ENCODE peak calls at places on chromosomes 12 and 14, in five cellular contexts. V is sigmoid colon, I is Panc1, Y is transverse colon, L is HCT116. S is an unnamed sample.
A peak's percentile ranks its signal among the peaks of the same experiment; 100 is the strongest.

GRCh38 chr12:53844989-53845836 is 93.4 kb upstream of the HOXC13 start:
- DNase-seq in V (no peak), I (no peak), Y (no peak), L (no peak), S (no peak)

GRCh38 chr12:22635812-22636211 is 10.8 kb downstream of the ETNK1 start:
- DNase-seq in V (no peak), I (no peak), Y (no peak), L (no peak), S (no peak)

GRCh38 chr12:75270157-75270556 is 60.0 kb downstream of the CAPS2 start:
- DNase-seq in V (no peak), I (no peak), Y (no peak), L (no peak), S (no peak)

GRCh38 chr12:95701275-95701674 is 89.3 kb downstream of the NTN4 start:
- DNase-seq in V (no peak), I (no peak), Y (no peak), L (no peak), S (peak; percentile 30)

GRCh38 chr12:117850048-117850447 is 118.7 kb downstream of the KSR2 start:
- DNase-seq in V (no peak), I (no peak), Y (no peak), L (peak; percentile 44), S (peak; percentile 54)

GRCh38 chr12:31650927-31651326 is 8.6 kb upstream of the ETFBKMT start:
- DNase-seq in V (no peak), I (no peak), Y (peak; percentile 36), L (no peak), S (no peak)

GRCh38 chr14:68666206-68666730 is 126.6 kb downstream of the ZFP36L1 start:
- DNase-seq in V (no peak), I (no peak), Y (no peak), L (no peak), S (peak; percentile 34)

GRCh38 chr12:129276408-129277042 is 423.2 kb downstream of the GLT1D1 start:
- DNase-seq in V (no peak), I (no peak), Y (no peak), L (no peak), S (no peak)

GRCh38 chr12:122265433-122265832 is 861 bp downstream of the VPS33A start:
- DNase-seq in V (no peak), I (no peak), Y (no peak), L (no peak), S (no peak)

GRCh38 chr12:13181375-13182070 is 15.0 kb upstream of the EMP1 start:
- DNase-seq in V (no peak), I (no peak), Y (no peak), L (no peak), S (no peak)

GRCh38 chr14:23763394-23763793 is 127.2 kb downstream of the DHRS2 start:
- DNase-seq in V (no peak), I (no peak), Y (no peak), L (no peak), S (no peak)

GRCh38 chr12:71504471-71504852 is 64.9 kb downstream of the LGR5 start:
- DNase-seq in V (no peak), I (no peak), Y (no peak), L (no peak), S (no peak)

GRCh38 chr12:106133136-106134087 is 5.3 kb downstream of the NUAK1 start:
- DNase-seq in V (no peak), I (no peak), Y (no peak), L (no peak), S (no peak)

GRCh38 chr12:113059071-113059595 is 2.6 kb downstream of the DTX1 start:
- DNase-seq in V (no peak), I (no peak), Y (no peak), L (no peak), S (no peak)

GRCh38 chr12:122013792-122014590 is 7.7 kb upstream of the BCL7A start:
- DNase-seq in V (no peak), I (no peak), Y (no peak), L (no peak), S (no peak)

GRCh38 chr12:95218164-95218851 is 701 bp downstream of the VEZT start:
- DNase-seq in V (no peak), I (no peak), Y (peak; percentile 82), L (no peak), S (peak; percentile 81)

GRCh38 chr14:32727827-32728226 is 210.9 kb upstream of the NPAS3 start:
- DNase-seq in V (no peak), I (no peak), Y (no peak), L (no peak), S (no peak)

GRCh38 chr12:89663577-89664357 is 44.9 kb downstream of the ATP2B1 start:
- DNase-seq in V (no peak), I (no peak), Y (no peak), L (no peak), S (peak; percentile 14)

GRCh38 chr12:46490635-46491034 is 118.1 kb upstream of the SLC38A2 start:
- DNase-seq in V (no peak), I (no peak), Y (no peak), L (no peak), S (peak; percentile 20)

GRCh38 chr12:13362260-13362841 is 165.8 kb downstream of the EMP1 start:
- DNase-seq in V (peak; percentile 71), I (peak; percentile 48), Y (peak; percentile 82), L (peak; percentile 77), S (peak; percentile 48)

GRCh38 chr12:117603316-117604113 is 242.1 kb upstream of the NOS1 start:
- DNase-seq in V (no peak), I (no peak), Y (no peak), L (no peak), S (peak; percentile 29)

GRCh38 chr14:77130386-77130785 is 11.2 kb downstream of the ZDHHC22 start:
- DNase-seq in V (no peak), I (no peak), Y (no peak), L (no peak), S (no peak)

GRCh38 chr12:92278378-92278828 is 132.8 kb upstream of the BTG1 start:
- DNase-seq in V (no peak), I (no peak), Y (no peak), L (no peak), S (no peak)

GRCh38 chr14:54370323-54371125 is 26.3 kb upstream of the CDKN3 start:
- DNase-seq in V (no peak), I (no peak), Y (no peak), L (no peak), S (no peak)

GRCh38 chr12:93763746-93764147 is 86.6 kb downstream of the CRADD start:
- DNase-seq in V (no peak), I (no peak), Y (no peak), L (no peak), S (no peak)

GRCh38 chr12:55699471-55700055 is 8.1 kb downstream of the ITGA7 start:
- DNase-seq in V (peak; percentile 55), I (no peak), Y (peak; percentile 1), L (no peak), S (no peak)

GRCh38 chr14:22305563-22306127 is 283.4 kb downstream of the DAD1 start:
- DNase-seq in V (no peak), I (no peak), Y (no peak), L (no peak), S (no peak)

GRCh38 chr14:22300646-22301045 is 288.4 kb downstream of the DAD1 start:
- DNase-seq in V (no peak), I (no peak), Y (no peak), L (no peak), S (no peak)

GRCh38 chr14:22304324-22304723 is 284.7 kb downstream of the DAD1 start:
- DNase-seq in V (no peak), I (no peak), Y (no peak), L (no peak), S (no peak)

DNA sequence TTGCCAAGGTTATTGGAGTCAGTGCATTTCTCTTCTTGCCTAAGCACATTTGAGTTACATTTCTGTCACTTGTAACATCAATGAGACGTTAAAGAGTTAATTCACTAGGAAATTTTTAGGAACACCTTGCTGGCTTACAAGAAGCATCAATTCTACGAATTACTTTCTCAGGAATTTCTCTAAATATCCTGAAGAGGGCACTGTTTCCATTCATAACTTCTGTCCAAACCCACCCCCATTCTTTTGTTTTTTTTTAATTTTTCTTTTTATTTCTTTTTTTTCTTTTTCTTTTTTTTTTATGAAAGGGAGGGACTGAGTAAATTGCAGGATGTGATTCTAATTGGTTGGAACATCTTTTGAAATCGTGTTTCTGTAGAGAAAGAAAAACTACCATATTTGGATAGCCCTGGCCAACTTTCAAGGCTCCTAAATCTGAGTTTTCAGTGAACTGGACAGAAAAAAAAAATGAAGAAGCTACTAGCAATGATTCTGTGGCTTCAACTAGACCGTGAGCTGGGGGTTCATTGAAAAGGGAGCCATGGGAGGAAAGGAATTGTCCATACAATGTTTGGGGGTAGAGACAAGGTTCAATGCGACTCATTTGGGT is 285.3 kb downstream of the DAD1 start:
- DNase-seq in V (no peak), I (no peak), Y (no peak), L (no peak), S (peak; percentile 13)
- TF ChIP-seq CTCF in V (no peak), I (peak; percentile 58), Y (peak; percentile 39), L (peak; percentile 28), S (peak; percentile 8)

GRCh38 chr12:132546647-132547046 is 56.7 kb downstream of the FBRSL1 start:
- DNase-seq in V (no peak), I (no peak), Y (no peak), L (no peak), S (no peak)
- TF ChIP-seq POLR2AphosphoS5 in V (no peak), I (no peak), Y (no peak), L (no peak), S (no peak)

GRCh38 chr14:94716976-94717375 is 52.9 kb downstream of the GSC start:
- DNase-seq in V (no peak), I (no peak), Y (no peak), L (no peak), S (no peak)

GRCh38 chr14:94713115-94713514 is 56.8 kb downstream of the GSC start:
- DNase-seq in V (peak; percentile 59), I (no peak), Y (no peak), L (no peak), S (no peak)

GRCh38 chr14:94722397-94722796 is 47.5 kb downstream of the GSC start:
- DNase-seq in V (no peak), I (no peak), Y (no peak), L (no peak), S (no peak)

DNA sequence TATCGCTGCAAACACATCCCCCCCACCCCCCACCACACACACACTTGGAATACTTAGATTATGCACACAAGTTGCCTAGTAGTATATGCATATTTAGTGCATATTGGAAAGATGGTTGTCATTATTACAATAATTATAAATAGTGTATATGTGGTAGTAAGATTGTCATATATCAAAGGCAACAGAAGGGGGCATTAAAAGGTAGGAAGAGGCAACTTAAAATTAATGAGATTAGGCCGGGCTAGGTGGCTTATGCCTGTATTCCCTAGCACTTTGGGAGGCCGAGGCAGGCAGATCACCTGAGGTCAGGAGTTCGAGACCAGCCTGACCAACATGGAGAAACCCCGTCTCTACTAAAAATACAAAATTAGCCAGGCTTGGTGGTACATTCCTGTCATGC is 52.1 kb downstream of the GSC start:
- DNase-seq in V (no peak), I (no peak), Y (no peak), L (no peak), S (no peak)
- TF ChIP-seq CTCF in V (no peak), I (no peak), Y (no peak), L (peak; percentile 32), S (no peak)

GRCh38 chr12:6062427-6063378 is 61.8 kb downstream of the VWF start:
- DNase-seq in V (peak; percentile 76), I (peak; percentile 50), Y (peak; percentile 58), L (no peak), S (no peak)
- TF ChIP-seq POLR2AphosphoS5 in V (no peak), I (no peak), Y (no peak), L (no peak), S (peak; percentile 12)

GRCh38 chr14:57530571-57530970 is 36.9 kb upstream of the CCDC198 start:
- DNase-seq in V (no peak), I (no peak), Y (no peak), L (no peak), S (no peak)

GRCh38 chr14:57526942-57527341 is 33.3 kb upstream of the CCDC198 start:
- DNase-seq in V (no peak), I (no peak), Y (no peak), L (no peak), S (no peak)
- TF ChIP-seq CTCF in V (no peak), I (no peak), Y (no peak), L (no peak), S (no peak)

S was measured in endothelial cell of umbilical vein.